ENCODE peak calls at places on chromosomes 5 and 9, in ten cellular contexts. Y is IMR-90, S is foreskin fibroblast, D is HFF-Myc, K is right lobe of liver, X is stomach, F is dorsolateral prefrontal cortex, C is mucosa of descending colon, V is psoas muscle, I is WERI-Rb-1. G is an unnamed sample.

GRCh38 chr5:10489810-10490426 is 48.2 kb downstream of the ROPN1L start:
- DNase-seq in Y (peak), S (no peak), D (no peak), K (no peak), X (no peak), F (no peak), C (no peak), V (no peak), I (no peak), G (no peak)

GRCh38 chr5:174056064-174056842 is 10.7 kb downstream of the NSG2 start:
- DNase-seq in Y (no peak), S (no peak), D (no peak), K (no peak), X (no peak), F (no peak), C (no peak), V (no peak), I (no peak), G (no peak)

GRCh38 chr9:12996971-12997370 is 222.2 kb downstream of the LURAP1L start:
- DNase-seq in Y (no peak), S (no peak), D (no peak), K (no peak), X (no peak), F (no peak), C (no peak), V (no peak), I (no peak), G (peak)

GRCh38 chr9:114413909-114414308 is 26.1 kb upstream of the AKNA start:
- DNase-seq in Y (peak), S (peak), D (peak), K (no peak), X (no peak), F (no peak), C (no peak), V (no peak), I (no peak), G (peak)

GRCh38 chr5:72485366-72486052 is 21.7 kb downstream of the ZNF366 start:
- DNase-seq in Y (no peak), S (no peak), D (no peak), K (no peak), X (no peak), F (no peak), C (no peak), V (no peak), I (no peak), G (no peak)

GRCh38 chr9:133202145-133202513 is 6.9 kb downstream of the OBP2B start:
- DNase-seq in Y (no peak), S (no peak), D (no peak), K (no peak), X (peak), F (peak), C (no peak), V (no peak), I (no peak), G (no peak)

GRCh38 chr5:7991125-7991821 is 122.3 kb downstream of the MTRR start:
- DNase-seq in Y (no peak), S (no peak), D (no peak), K (no peak), X (no peak), F (no peak), C (no peak), V (no peak), I (no peak), G (no peak)

GRCh38 chr5:113224605-113225065 is 210.2 kb downstream of the TSSK1B start:
- DNase-seq in Y (peak), S (no peak), D (no peak), K (no peak), X (no peak), F (no peak), C (no peak), V (no peak), I (no peak), G (peak)

GRCh38 chr5:38208782-38209378 is 49.5 kb upstream of the EGFLAM start:
- DNase-seq in Y (peak), S (peak), D (peak), K (peak), X (no peak), F (peak), C (no peak), V (no peak), I (peak), G (peak)

GRCh38 chr5:111738118-111738517 is 18.9 kb downstream of the NREP start:
- DNase-seq in Y (no peak), S (no peak), D (no peak), K (no peak), X (no peak), F (no peak), C (no peak), V (no peak), I (no peak), G (no peak)

GRCh38 chr9:136901516-136902258 is 15.4 kb downstream of the TRAF2 start:
- DNase-seq in Y (peak), S (no peak), D (no peak), K (peak), X (peak), F (no peak), C (peak), V (peak), I (no peak), G (no peak)

GRCh38 chr5:82160948-82161347 is 117.2 kb downstream of the RPS23 start:
- DNase-seq in Y (no peak), S (peak), D (no peak), K (no peak), X (no peak), F (no peak), C (no peak), V (no peak), I (no peak), G (no peak)

GRCh38 chr5:107815109-107815508 is 144.4 kb upstream of the EFNA5 start:
- DNase-seq in Y (no peak), S (no peak), D (no peak), K (no peak), X (no peak), F (peak), C (no peak), V (no peak), I (no peak), G (no peak)

GRCh38 chr5:170760126-170760525 is 23.4 kb upstream of the GABRP start:
- DNase-seq in Y (no peak), S (no peak), D (no peak), K (no peak), X (no peak), F (no peak), C (no peak), V (no peak), I (no peak), G (no peak)

GRCh38 chr5:157993201-157993600 is 134.3 kb upstream of the CLINT1 start:
- DNase-seq in Y (no peak), S (no peak), D (no peak), K (no peak), X (no peak), F (no peak), C (no peak), V (no peak), I (peak), G (no peak)

GRCh38 chr9:77826621-77827020 is 178.5 kb upstream of the GNA14 start:
- DNase-seq in Y (peak), S (no peak), D (no peak), K (no peak), X (no peak), F (no peak), C (no peak), V (no peak), I (no peak), G (no peak)

GRCh38 chr9:37030591-37030939 is 3.5 kb downstream of the PAX5 start:
- DNase-seq in Y (no peak), S (no peak), D (no peak), K (no peak), X (no peak), F (no peak), C (no peak), V (no peak), I (no peak), G (no peak)

GRCh38 chr5:119315516-119315949 is 40.3 kb upstream of the TNFAIP8 start:
- DNase-seq in Y (no peak), S (no peak), D (no peak), K (peak), X (no peak), F (no peak), C (no peak), V (no peak), I (peak), G (no peak)

GRCh38 chr5:55205001-55205400 is 22.1 kb downstream of the MCIDAS start:
- DNase-seq in Y (no peak), S (no peak), D (no peak), K (no peak), X (no peak), F (no peak), C (no peak), V (no peak), I (no peak), G (no peak)

GRCh38 chr9:77743381-77743780 is 95.3 kb upstream of the GNA14 start:
- DNase-seq in Y (peak), S (peak), D (no peak), K (no peak), X (no peak), F (no peak), C (no peak), V (no peak), I (no peak), G (peak)

GRCh38 chr5:138898336-138898735 is 23.2 kb upstream of the LRRTM2 start:
- DNase-seq in Y (no peak), S (no peak), D (no peak), K (no peak), X (no peak), F (no peak), C (no peak), V (no peak), I (no peak), G (no peak)

GRCh38 chr5:39364367-39364766 is at the start of gene C9:
- DNase-seq in Y (no peak), S (no peak), D (no peak), K (peak), X (no peak), F (no peak), C (no peak), V (no peak), I (no peak), G (no peak)

GRCh38 chr5:37751227-37751626 is 88.6 kb downstream of the GDNF start:
- DNase-seq in Y (peak), S (no peak), D (no peak), K (no peak), X (no peak), F (no peak), C (no peak), V (no peak), I (no peak), G (no peak)

GRCh38 chr9:92589918-92590317 is 54.1 kb upstream of the ECM2 start:
- DNase-seq in Y (no peak), S (no peak), D (no peak), K (no peak), X (no peak), F (no peak), C (no peak), V (no peak), I (no peak), G (no peak)

GRCh38 chr5:15252331-15252730 is 247.6 kb upstream of the FBXL7 start:
- DNase-seq in Y (peak), S (no peak), D (no peak), K (no peak), X (no peak), F (no peak), C (no peak), V (no peak), I (no peak), G (no peak)

GRCh38 chr5:39638803-39639202 is 214.0 kb upstream of the DAB2 start:
- DNase-seq in Y (no peak), S (peak), D (no peak), K (no peak), X (no peak), F (no peak), C (no peak), V (no peak), I (no peak), G (no peak)

GRCh38 chr9:20358201-20358600 is 264.1 kb downstream of the MLLT3 start:
- DNase-seq in Y (peak), S (peak), D (no peak), K (no peak), X (no peak), F (no peak), C (no peak), V (no peak), I (no peak), G (no peak)

GRCh38 chr5:110055301-110055700 is 365.6 kb downstream of the MAN2A1 start:
- DNase-seq in Y (no peak), S (no peak), D (no peak), K (no peak), X (no peak), F (no peak), C (no peak), V (no peak), I (no peak), G (peak)

GRCh38 chr9:115254781-115255180 is 136.8 kb upstream of the TNC start:
- DNase-seq in Y (peak), S (no peak), D (no peak), K (no peak), X (no peak), F (no peak), C (no peak), V (no peak), I (peak), G (no peak)

GRCh38 chr5:80408475-80408875 is 611 bp downstream of the ZFYVE16 start:
- DNase-seq in Y (peak), S (peak), D (no peak), K (peak), X (peak), F (peak), C (no peak), V (peak), I (peak), G (peak)

GRCh38 chr5:10565785-10566506 is 2.1 kb downstream of the ANKRD33B start:
- DNase-seq in Y (no peak), S (no peak), D (no peak), K (no peak), X (no peak), F (no peak), C (peak), V (peak), I (peak), G (no peak)

GRCh38 chr5:34043099-34043876 is at the start of gene C1QTNF3:
- DNase-seq in Y (no peak), S (no peak), D (no peak), K (no peak), X (no peak), F (peak), C (no peak), V (no peak), I (no peak), G (peak)

GRCh38 chr9:27732494-27732893 is 159.2 kb upstream of the C9orf72 start:
- DNase-seq in Y (no peak), S (no peak), D (no peak), K (no peak), X (no peak), F (no peak), C (no peak), V (no peak), I (no peak), G (no peak)

GRCh38 chr9:71737455-71737854 is 30.9 kb downstream of the CEMIP2 start:
- DNase-seq in Y (no peak), S (no peak), D (no peak), K (no peak), X (peak), F (no peak), C (no peak), V (no peak), I (no peak), G (no peak)

GRCh38 chr5:53569486-53569885 is 9.0 kb downstream of the NDUFS4 start:
- DNase-seq in Y (no peak), S (no peak), D (no peak), K (no peak), X (no peak), F (no peak), C (no peak), V (no peak), I (no peak), G (no peak)

GRCh38 chr5:53936481-53937352 is 373.7 kb downstream of the ARL15 start:
- DNase-seq in Y (no peak), S (peak), D (peak), K (peak), X (no peak), F (no peak), C (no peak), V (no peak), I (no peak), G (no peak)

GRCh38 chr5:131229623-131230022 is 34.2 kb upstream of the CDC42SE2 start:
- DNase-seq in Y (no peak), S (no peak), D (no peak), K (no peak), X (no peak), F (no peak), C (no peak), V (no peak), I (no peak), G (no peak)

DNA sequence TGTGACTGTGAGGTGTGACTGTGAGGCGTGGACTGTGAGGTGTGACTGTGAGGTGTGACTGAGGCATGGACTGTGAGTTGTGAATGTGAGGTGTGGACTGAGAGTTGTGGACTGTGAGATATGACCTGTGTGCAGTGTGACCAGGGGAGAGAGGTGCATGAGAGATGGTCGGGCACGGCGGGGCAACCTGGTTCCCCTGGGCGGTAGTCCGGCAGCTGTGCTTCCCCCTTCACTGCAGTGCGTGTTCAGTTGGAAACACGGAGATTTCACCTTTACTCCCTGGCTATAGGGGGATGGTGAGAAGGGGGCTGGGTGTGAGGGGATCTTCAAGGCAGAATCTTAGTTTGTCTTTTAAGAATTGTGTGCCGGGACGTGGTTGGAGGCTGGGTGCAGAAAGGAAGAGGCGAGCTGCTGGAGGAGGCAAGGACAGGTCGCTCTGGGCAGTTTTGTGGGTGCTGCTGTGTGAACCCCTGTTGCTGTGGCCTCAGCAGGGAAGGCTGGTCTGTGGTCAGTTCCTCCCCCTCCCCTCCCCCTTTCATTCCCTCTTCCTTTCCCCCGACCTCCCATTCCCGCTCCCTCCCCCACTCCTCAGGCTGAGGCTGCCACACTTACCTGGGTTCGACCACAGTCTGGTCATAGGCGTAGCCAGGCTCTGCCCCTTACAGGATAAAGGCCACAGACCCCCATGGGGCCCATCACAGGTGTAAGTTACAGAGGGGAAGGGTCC is 39.3 kb downstream of the CEP72 start:
- DNase-seq in Y (no peak), S (no peak), D (no peak), K (no peak), X (no peak), F (no peak), C (peak), V (peak), I (no peak), G (no peak)
- H3K4me3 ChIP-seq in Y (no peak), S (no peak), D (no peak), K (no peak), X (no peak), F (no peak), C (no peak), V (no peak), I (no peak), G (no peak)

GRCh38 chr5:1882337-1883119 is at the start of gene IRX4:
- DNase-seq in Y (peak), S (peak), D (no peak), K (no peak), X (no peak), F (no peak), C (peak), V (peak), I (no peak), G (no peak)
- H3K4me3 ChIP-seq in Y (no peak), S (no peak), D (no peak), K (no peak), X (peak), F (peak), C (no peak), V (peak), I (peak), G (no peak)

GRCh38 chr9:124197177-124198095 is 60.3 kb upstream of the NEK6 start:
- DNase-seq in Y (no peak), S (no peak), D (no peak), K (no peak), X (peak), F (peak), C (no peak), V (no peak), I (no peak), G (no peak)
- H3K4me3 ChIP-seq in Y (no peak), S (no peak), D (no peak), K (no peak), X (no peak), F (no peak), C (no peak), V (no peak), I (no peak), G (no peak)

DNA sequence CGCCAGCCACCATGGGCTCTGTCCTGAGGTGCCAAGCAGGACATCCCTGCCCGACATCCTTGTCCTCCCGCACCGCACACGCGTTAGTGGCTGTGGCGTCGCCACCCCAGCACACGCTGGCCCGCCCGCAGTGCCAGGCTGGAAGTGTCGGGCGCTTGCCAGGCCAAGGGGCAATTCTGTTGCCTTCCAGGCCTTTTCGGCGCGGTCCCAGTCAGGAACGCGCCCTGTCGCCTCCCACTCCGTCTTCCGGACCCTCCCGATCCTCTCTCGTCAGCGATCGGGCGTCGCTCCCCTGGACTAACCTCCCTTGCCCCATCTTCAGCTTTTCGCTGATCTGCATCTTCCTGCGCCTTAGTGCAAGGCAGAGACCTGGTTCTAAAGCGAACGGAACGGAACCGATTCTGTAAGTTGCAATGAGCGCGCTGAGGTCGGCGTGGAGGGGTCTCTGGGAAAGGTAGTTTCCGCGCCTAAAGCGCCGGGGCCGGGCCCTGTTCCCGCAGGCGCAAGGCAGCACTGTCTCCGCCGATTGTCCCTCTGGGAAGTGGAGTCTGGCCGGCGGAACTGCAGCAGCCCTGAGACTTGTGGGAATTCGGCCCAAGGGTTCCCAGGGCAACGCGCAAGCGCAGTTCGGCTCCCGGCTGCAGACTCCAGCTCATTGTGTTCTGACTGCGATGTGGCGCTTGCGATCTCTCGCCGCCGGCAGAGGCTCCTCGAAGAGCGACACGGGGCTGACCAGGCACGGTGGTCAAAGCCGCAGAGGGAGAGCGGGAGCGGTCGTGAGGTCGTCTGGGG is at the start of gene ZNF454:
- DNase-seq in Y (peak), S (peak), D (peak), K (peak), X (peak), F (peak), C (peak), V (peak), I (no peak), G (peak)
- H3K4me3 ChIP-seq in Y (peak), S (peak), D (peak), K (peak), X (peak), F (peak), C (peak), V (peak), I (no peak), G (peak)